ENCODE peak calls at places on chromosomes 16 and 17, in four cellular contexts. A is stimulated activated effector memory CD8-positive, alpha-beta T cell treated with anti-CD3 and anti-CD28 coated beads, Interleukin-12 subunit alpha, Interleukin-12 subunit beta, amount 100 ng/mL, for 72 hours; X is NCI-H2227 treated with DMSO at 0.1 percent for 48 hours; R is activated T-cell treated with anti-CD3 and anti-CD28 coated beads, Interleukin-2, amount 50 U/mL, for 4 hours. V is an unnamed sample.

GRCh38 chr17:44097110-44097810 is 26.2 kb downstream of the HDAC5 start:
- DNase-seq in A (no peak), X (no peak), R (no peak), V (no peak)

GRCh38 chr17:8865385-8865784 is 2.1 kb downstream of the PIK3R6 start:
- DNase-seq in A (no peak), X (no peak), R (no peak), V (no peak)

GRCh38 chr16:86896976-86897375 is 318.6 kb downstream of the FOXL1 start:
- DNase-seq in A (no peak), X (no peak), R (no peak), V (no peak)

GRCh38 chr17:54900457-54901229 is at the start of gene TOM1L1:
- DNase-seq in A (no peak), X (peak; percentile 75), R (no peak), V (peak; percentile 5)

GRCh38 chr16:69089091-69089912 is 16.2 kb upstream of the HAS3 start:
- DNase-seq in A (no peak), X (peak; percentile 14), R (no peak), V (no peak)

GRCh38 chr16:14658063-14658462 is 25.3 kb downstream of the BFAR start:
- DNase-seq in A (no peak), X (no peak), R (no peak), V (no peak)

GRCh38 chr17:33292184-33292980 is 713 bp downstream of the ASIC2 start:
- DNase-seq in A (no peak), X (no peak), R (no peak), V (no peak)

GRCh38 chr16:85245307-85246172 is 133.3 kb upstream of the CIBAR2 start:
- DNase-seq in A (no peak), X (peak; percentile 72), R (peak; percentile 29), V (peak; percentile 46)

GRCh38 chr17:82497483-82498405 is 21.8 kb upstream of the FOXK2 start:
- DNase-seq in A (peak; percentile 31), X (peak; percentile 71), R (peak; percentile 13), V (no peak)

GRCh38 chr17:35715416-35715815 is 16.0 kb upstream of the RASL10B start:
- DNase-seq in A (no peak), X (no peak), R (no peak), V (no peak)

GRCh38 chr16:2008631-2009301 is 855 bp downstream of the ZNF598 start:
- DNase-seq in A (no peak), X (no peak), R (no peak), V (no peak)

GRCh38 chr16:30535106-30535776 is 583 bp upstream of the ZNF747 start:
- DNase-seq in A (no peak), X (no peak), R (no peak), V (no peak)

V was measured in hypothalamus.